ENCODE peak calls at places on chromosomes 12 and 14, in nine cellular contexts. One of them, this sample, is unnamed.

GRCh38 chr12:31217356-31218130 is 108.4 kb downstream of the SINHCAF start:
- DNase-seq in hepatocyte: no peak
- DNase-seq in endothelial cell of umbilical vein: no peak
- DNase-seq in fibroblast of the aortic adventitia: no peak
- DNase-seq in esophagus squamous epithelium: no peak
- DNase-seq in pancreas: no peak
- DNase-seq in heart right ventricle: no peak
- DNase-seq in aorta: no peak
- DNase-seq in NT2/D1: no peak
- DNase-seq in this sample: no peak

GRCh38 chr14:100237735-100238418 is 1.1 kb upstream of the YY1 start:
- DNase-seq in hepatocyte: peak
- DNase-seq in endothelial cell of umbilical vein: peak
- DNase-seq in fibroblast of the aortic adventitia: peak
- DNase-seq in esophagus squamous epithelium: no peak
- DNase-seq in pancreas: peak
- DNase-seq in heart right ventricle: peak
- DNase-seq in aorta: peak
- DNase-seq in NT2/D1: no peak
- DNase-seq in this sample: no peak

GRCh38 chr12:573226-573625 is 90.0 kb downstream of the NINJ2 start:
- DNase-seq in hepatocyte: no peak
- DNase-seq in endothelial cell of umbilical vein: no peak
- DNase-seq in fibroblast of the aortic adventitia: no peak
- DNase-seq in esophagus squamous epithelium: no peak
- DNase-seq in pancreas: no peak
- DNase-seq in heart right ventricle: no peak
- DNase-seq in aorta: no peak
- DNase-seq in NT2/D1: no peak
- DNase-seq in this sample: no peak

GRCh38 chr14:95413289-95414215 is 93.8 kb upstream of the CLMN start:
- DNase-seq in hepatocyte: no peak
- DNase-seq in endothelial cell of umbilical vein: no peak
- DNase-seq in fibroblast of the aortic adventitia: no peak
- DNase-seq in esophagus squamous epithelium: no peak
- DNase-seq in pancreas: no peak
- DNase-seq in heart right ventricle: no peak
- DNase-seq in aorta: no peak
- DNase-seq in NT2/D1: no peak
- DNase-seq in this sample: no peak

GRCh38 chr14:92659765-92660561 is 88.5 kb downstream of the LGMN start:
- DNase-seq in hepatocyte: no peak
- DNase-seq in endothelial cell of umbilical vein: no peak
- DNase-seq in fibroblast of the aortic adventitia: no peak
- DNase-seq in esophagus squamous epithelium: no peak
- DNase-seq in pancreas: no peak
- DNase-seq in heart right ventricle: peak
- DNase-seq in aorta: peak
- DNase-seq in NT2/D1: no peak
- DNase-seq in this sample: peak

GRCh38 chr12:70756118-70756517 is 118.9 kb upstream of the PTPRB start:
- DNase-seq in hepatocyte: peak
- DNase-seq in endothelial cell of umbilical vein: peak
- DNase-seq in fibroblast of the aortic adventitia: peak
- DNase-seq in esophagus squamous epithelium: no peak
- DNase-seq in pancreas: no peak
- DNase-seq in heart right ventricle: no peak
- DNase-seq in aorta: no peak
- DNase-seq in NT2/D1: no peak
- DNase-seq in this sample: no peak

GRCh38 chr12:92629349-92630065 is 73.3 kb upstream of the PLEKHG7 start:
- DNase-seq in hepatocyte: peak
- DNase-seq in endothelial cell of umbilical vein: peak
- DNase-seq in fibroblast of the aortic adventitia: peak
- DNase-seq in esophagus squamous epithelium: no peak
- DNase-seq in pancreas: no peak
- DNase-seq in heart right ventricle: no peak
- DNase-seq in aorta: no peak
- DNase-seq in NT2/D1: no peak
- DNase-seq in this sample: no peak

GRCh38 chr14:105059035-105059916 is 6.0 kb downstream of the GPR132 start:
- DNase-seq in hepatocyte: no peak
- DNase-seq in endothelial cell of umbilical vein: no peak
- DNase-seq in fibroblast of the aortic adventitia: peak
- DNase-seq in esophagus squamous epithelium: no peak
- DNase-seq in pancreas: no peak
- DNase-seq in heart right ventricle: peak
- DNase-seq in aorta: no peak
- DNase-seq in NT2/D1: no peak
- DNase-seq in this sample: no peak

GRCh38 chr12:54360717-54361456 is 3.4 kb downstream of the GPR84 start:
- DNase-seq in hepatocyte: peak
- DNase-seq in endothelial cell of umbilical vein: peak
- DNase-seq in fibroblast of the aortic adventitia: peak
- DNase-seq in esophagus squamous epithelium: no peak
- DNase-seq in pancreas: peak
- DNase-seq in heart right ventricle: peak
- DNase-seq in aorta: peak
- DNase-seq in NT2/D1: peak
- DNase-seq in this sample: peak

GRCh38 chr12:9721394-9722092 is 11.4 kb downstream of the CLECL1 start:
- DNase-seq in hepatocyte: peak
- DNase-seq in endothelial cell of umbilical vein: peak
- DNase-seq in fibroblast of the aortic adventitia: peak
- DNase-seq in esophagus squamous epithelium: no peak
- DNase-seq in pancreas: no peak
- DNase-seq in heart right ventricle: no peak
- DNase-seq in aorta: no peak
- DNase-seq in NT2/D1: no peak
- DNase-seq in this sample: no peak

GRCh38 chr12:118371354-118372282 is 1.1 kb downstream of the TAOK3 start:
- DNase-seq in hepatocyte: peak
- DNase-seq in endothelial cell of umbilical vein: peak
- DNase-seq in fibroblast of the aortic adventitia: no peak
- DNase-seq in esophagus squamous epithelium: no peak
- DNase-seq in pancreas: no peak
- DNase-seq in heart right ventricle: peak
- DNase-seq in aorta: peak
- DNase-seq in NT2/D1: no peak
- DNase-seq in this sample: no peak

GRCh38 chr14:94621358-94622134 is 9.4 kb downstream of the SERPINA3 start:
- DNase-seq in hepatocyte: no peak
- DNase-seq in endothelial cell of umbilical vein: no peak
- DNase-seq in fibroblast of the aortic adventitia: no peak
- DNase-seq in esophagus squamous epithelium: no peak
- DNase-seq in pancreas: no peak
- DNase-seq in heart right ventricle: no peak
- DNase-seq in aorta: no peak
- DNase-seq in NT2/D1: no peak
- DNase-seq in this sample: no peak

GRCh38 chr14:35789651-35790050 is 19.4 kb downstream of the RALGAPA1 start:
- DNase-seq in hepatocyte: no peak
- DNase-seq in endothelial cell of umbilical vein: no peak
- DNase-seq in fibroblast of the aortic adventitia: no peak
- DNase-seq in esophagus squamous epithelium: no peak
- DNase-seq in pancreas: no peak
- DNase-seq in heart right ventricle: no peak
- DNase-seq in aorta: no peak
- DNase-seq in NT2/D1: no peak
- DNase-seq in this sample: peak

GRCh38 chr14:58430156-58430555 is 2.6 kb downstream of the KIAA0586 start:
- DNase-seq in hepatocyte: no peak
- DNase-seq in endothelial cell of umbilical vein: peak
- DNase-seq in fibroblast of the aortic adventitia: peak
- DNase-seq in esophagus squamous epithelium: no peak
- DNase-seq in pancreas: no peak
- DNase-seq in heart right ventricle: no peak
- DNase-seq in aorta: no peak
- DNase-seq in NT2/D1: no peak
- DNase-seq in this sample: no peak

GRCh38 chr12:128387811-128388422 is 120.9 kb downstream of the TMEM132C start:
- DNase-seq in hepatocyte: peak
- DNase-seq in endothelial cell of umbilical vein: no peak
- DNase-seq in fibroblast of the aortic adventitia: no peak
- DNase-seq in esophagus squamous epithelium: no peak
- DNase-seq in pancreas: peak
- DNase-seq in heart right ventricle: peak
- DNase-seq in aorta: no peak
- DNase-seq in NT2/D1: peak
- DNase-seq in this sample: peak

GRCh38 chr12:66119229-66119869 is 11.2 kb downstream of the LLPH start:
- DNase-seq in hepatocyte: no peak
- DNase-seq in endothelial cell of umbilical vein: no peak
- DNase-seq in fibroblast of the aortic adventitia: peak
- DNase-seq in esophagus squamous epithelium: no peak
- DNase-seq in pancreas: no peak
- DNase-seq in heart right ventricle: no peak
- DNase-seq in aorta: no peak
- DNase-seq in NT2/D1: no peak
- DNase-seq in this sample: no peak

GRCh38 chr12:57138526-57139272 is 8.7 kb downstream of the LRP1-AS start:
- DNase-seq in hepatocyte: peak
- DNase-seq in endothelial cell of umbilical vein: no peak
- DNase-seq in fibroblast of the aortic adventitia: peak
- DNase-seq in esophagus squamous epithelium: no peak
- DNase-seq in pancreas: no peak
- DNase-seq in heart right ventricle: peak
- DNase-seq in aorta: peak
- DNase-seq in NT2/D1: no peak
- DNase-seq in this sample: no peak
- H3K4me3 ChIP-seq in hepatocyte: no peak
- H3K4me3 ChIP-seq in endothelial cell of umbilical vein: no peak
- H3K4me3 ChIP-seq in fibroblast of the aortic adventitia: no peak
- H3K4me3 ChIP-seq in esophagus squamous epithelium: no peak
- H3K4me3 ChIP-seq in pancreas: no peak
- H3K4me3 ChIP-seq in heart right ventricle: no peak
- H3K4me3 ChIP-seq in aorta: no peak
- H3K4me3 ChIP-seq in NT2/D1: no peak
- H3K4me3 ChIP-seq in this sample: no peak

DNA sequence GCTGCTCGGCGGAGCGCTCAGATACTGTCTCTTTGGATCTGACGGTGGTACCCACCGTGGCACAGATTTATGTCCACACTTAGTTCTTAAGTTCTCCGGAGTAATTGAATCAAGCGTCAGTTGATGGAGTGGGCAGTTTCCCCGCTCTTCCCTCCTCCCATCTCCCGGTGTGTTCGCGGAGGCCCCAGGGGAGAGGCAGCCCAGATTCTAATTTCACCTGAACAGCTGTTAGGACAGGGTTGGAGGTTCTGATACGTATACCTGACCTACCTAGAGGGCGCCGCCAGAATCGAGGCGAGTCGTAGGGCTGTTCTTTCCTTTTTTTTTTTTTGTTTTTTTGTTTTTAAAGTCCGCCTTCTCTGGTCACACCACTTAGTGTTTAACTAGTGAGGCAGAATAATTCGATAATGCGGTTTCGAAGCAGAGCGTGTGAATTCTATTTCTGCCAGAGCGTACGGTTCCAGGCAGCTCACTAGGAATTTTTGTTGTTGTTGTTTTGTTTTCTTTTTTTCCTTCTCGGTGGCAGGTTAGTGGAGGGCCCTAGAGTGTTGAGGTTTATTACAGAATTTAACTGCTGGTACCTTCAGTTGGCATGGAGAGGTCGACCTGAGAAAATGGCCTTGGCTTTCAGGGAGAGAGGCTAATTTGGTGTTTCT is 22.3 kb upstream of the GNS start:
- DNase-seq in hepatocyte: no peak
- DNase-seq in endothelial cell of umbilical vein: peak
- DNase-seq in fibroblast of the aortic adventitia: no peak
- DNase-seq in esophagus squamous epithelium: no peak
- DNase-seq in pancreas: peak
- DNase-seq in heart right ventricle: no peak
- DNase-seq in aorta: no peak
- DNase-seq in NT2/D1: no peak
- DNase-seq in this sample: no peak
- H3K4me3 ChIP-seq in hepatocyte: peak
- H3K4me3 ChIP-seq in endothelial cell of umbilical vein: peak
- H3K4me3 ChIP-seq in fibroblast of the aortic adventitia: no peak
- H3K4me3 ChIP-seq in esophagus squamous epithelium: peak
- H3K4me3 ChIP-seq in pancreas: peak
- H3K4me3 ChIP-seq in heart right ventricle: peak
- H3K4me3 ChIP-seq in aorta: peak
- H3K4me3 ChIP-seq in NT2/D1: peak
- H3K4me3 ChIP-seq in this sample: no peak

GRCh38 chr12:132282950-132283771 is 46.2 kb downstream of the GALNT9 start:
- DNase-seq in hepatocyte: no peak
- DNase-seq in endothelial cell of umbilical vein: no peak
- DNase-seq in fibroblast of the aortic adventitia: no peak
- DNase-seq in esophagus squamous epithelium: no peak
- DNase-seq in pancreas: no peak
- DNase-seq in heart right ventricle: no peak
- DNase-seq in aorta: no peak
- DNase-seq in NT2/D1: no peak
- DNase-seq in this sample: peak
- H3K4me3 ChIP-seq in hepatocyte: no peak
- H3K4me3 ChIP-seq in endothelial cell of umbilical vein: no peak
- H3K4me3 ChIP-seq in fibroblast of the aortic adventitia: no peak
- H3K4me3 ChIP-seq in esophagus squamous epithelium: no peak
- H3K4me3 ChIP-seq in pancreas: no peak
- H3K4me3 ChIP-seq in heart right ventricle: no peak
- H3K4me3 ChIP-seq in aorta: no peak
- H3K4me3 ChIP-seq in NT2/D1: no peak
- H3K4me3 ChIP-seq in this sample: no peak

DNA sequence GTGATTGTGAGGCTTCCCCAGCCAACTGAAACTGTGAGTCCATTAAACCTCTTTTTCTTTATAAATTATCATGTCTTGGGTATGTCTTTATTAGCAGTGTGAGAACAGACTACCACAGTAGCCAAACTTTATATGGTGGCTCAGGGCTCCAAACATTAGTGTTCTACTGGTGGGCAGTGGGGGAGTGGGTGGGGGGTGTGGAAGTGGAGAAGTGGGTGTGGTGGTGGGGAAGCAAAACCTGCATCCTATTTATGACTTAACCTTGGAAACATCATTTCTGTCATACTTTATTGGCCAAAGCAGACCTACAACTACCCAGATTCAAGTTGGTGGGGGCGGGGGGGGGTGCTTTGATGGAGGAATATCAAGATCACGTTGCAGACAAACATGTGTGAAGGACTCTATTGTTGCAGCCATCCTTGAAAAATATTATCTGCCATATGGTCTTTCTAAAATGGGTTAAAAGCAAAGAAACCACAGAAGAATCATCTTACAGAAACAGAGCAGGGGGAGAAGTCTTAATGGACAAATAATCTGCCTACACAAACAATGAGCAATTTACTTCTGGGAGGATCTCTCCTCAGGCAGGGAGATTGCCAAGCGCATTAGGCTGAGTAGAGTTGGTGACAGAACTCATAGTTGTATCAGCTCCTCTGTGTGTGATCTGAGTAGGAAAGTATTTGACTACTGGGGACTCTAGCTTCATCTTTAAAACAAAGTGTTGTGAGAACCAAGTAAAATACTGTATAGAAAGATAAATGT is 1.4 kb upstream of the PWP1 start:
- DNase-seq in hepatocyte: no peak
- DNase-seq in endothelial cell of umbilical vein: no peak
- DNase-seq in fibroblast of the aortic adventitia: no peak
- DNase-seq in esophagus squamous epithelium: no peak
- DNase-seq in pancreas: no peak
- DNase-seq in heart right ventricle: no peak
- DNase-seq in aorta: no peak
- DNase-seq in NT2/D1: no peak
- DNase-seq in this sample: no peak
- H3K4me3 ChIP-seq in hepatocyte: no peak
- H3K4me3 ChIP-seq in endothelial cell of umbilical vein: no peak
- H3K4me3 ChIP-seq in fibroblast of the aortic adventitia: no peak
- H3K4me3 ChIP-seq in esophagus squamous epithelium: no peak
- H3K4me3 ChIP-seq in pancreas: no peak
- H3K4me3 ChIP-seq in heart right ventricle: no peak
- H3K4me3 ChIP-seq in aorta: no peak
- H3K4me3 ChIP-seq in NT2/D1: peak
- H3K4me3 ChIP-seq in this sample: peak

This sample was measured in Jurkat, Clone E6-1.